ENCODE peak calls at places on chromosomes 12 and 14, in six cellular contexts. One of them, this sample, is unnamed.
A peak's percentile ranks its signal among the peaks of the same experiment; 100 is the strongest.

GRCh38 chr12:45216297-45216982 is 545 bp downstream of the ANO6 start:
- DNase-seq in neural crest cell: peak; percentile 58
- DNase-seq in ovary: peak; percentile 54
- DNase-seq in MM.1S: peak; percentile 51
- DNase-seq in RWPE1: peak; percentile 41
- DNase-seq in nephron progenitor cell: peak; percentile 72
- DNase-seq in this sample: peak; percentile 38

GRCh38 chr12:114508529-114509129 is 102.7 kb upstream of the TBX5 start:
- DNase-seq in neural crest cell: peak; percentile 75
- DNase-seq in ovary: peak; percentile 62
- DNase-seq in MM.1S: peak; percentile 24
- DNase-seq in RWPE1: peak; percentile 59
- DNase-seq in nephron progenitor cell: peak; percentile 78
- DNase-seq in this sample: peak; percentile 40

GRCh38 chr14:69693823-69694729 is 72.9 kb upstream of the SRSF5 start:
- DNase-seq in neural crest cell: no peak
- DNase-seq in ovary: peak; percentile 65
- DNase-seq in MM.1S: peak; percentile 42
- DNase-seq in RWPE1: no peak
- DNase-seq in nephron progenitor cell: no peak
- DNase-seq in this sample: no peak

GRCh38 chr12:83102499-83102898 is 415.8 kb downstream of the TMTC2 start:
- DNase-seq in neural crest cell: no peak
- DNase-seq in ovary: no peak
- DNase-seq in MM.1S: no peak
- DNase-seq in RWPE1: no peak
- DNase-seq in nephron progenitor cell: no peak
- DNase-seq in this sample: no peak

GRCh38 chr12:31057671-31058070 is 16.0 kb upstream of the DDX11 start:
- DNase-seq in neural crest cell: no peak
- DNase-seq in ovary: no peak
- DNase-seq in MM.1S: no peak
- DNase-seq in RWPE1: no peak
- DNase-seq in nephron progenitor cell: no peak
- DNase-seq in this sample: no peak

GRCh38 chr12:127537070-127537469 is 729.9 kb upstream of the TMEM132C start:
- DNase-seq in neural crest cell: no peak
- DNase-seq in ovary: no peak
- DNase-seq in MM.1S: no peak
- DNase-seq in RWPE1: no peak
- DNase-seq in nephron progenitor cell: no peak
- DNase-seq in this sample: no peak

GRCh38 chr12:65948320-65949008 is 124.2 kb downstream of the HMGA2 start:
- DNase-seq in neural crest cell: no peak
- DNase-seq in ovary: peak; percentile 62
- DNase-seq in MM.1S: no peak
- DNase-seq in RWPE1: peak; percentile 75
- DNase-seq in nephron progenitor cell: no peak
- DNase-seq in this sample: peak; percentile 67

GRCh38 chr14:64946310-64947045 is 3.9 kb upstream of the GPX2 start:
- DNase-seq in neural crest cell: no peak
- DNase-seq in ovary: no peak
- DNase-seq in MM.1S: no peak
- DNase-seq in RWPE1: no peak
- DNase-seq in nephron progenitor cell: no peak
- DNase-seq in this sample: no peak

GRCh38 chr12:15581006-15581405 is 208.2 kb downstream of the EPS8 start:
- DNase-seq in neural crest cell: no peak
- DNase-seq in ovary: no peak
- DNase-seq in MM.1S: no peak
- DNase-seq in RWPE1: no peak
- DNase-seq in nephron progenitor cell: no peak
- DNase-seq in this sample: no peak

GRCh38 chr14:34365309-34365915 is 96.6 kb downstream of the SPTSSA start:
- DNase-seq in neural crest cell: no peak
- DNase-seq in ovary: no peak
- DNase-seq in MM.1S: no peak
- DNase-seq in RWPE1: no peak
- DNase-seq in nephron progenitor cell: no peak
- DNase-seq in this sample: no peak

GRCh38 chr14:32331227-32331597 is 2.1 kb downstream of the AKAP6 start:
- DNase-seq in neural crest cell: no peak
- DNase-seq in ovary: no peak
- DNase-seq in MM.1S: no peak
- DNase-seq in RWPE1: no peak
- DNase-seq in nephron progenitor cell: no peak
- DNase-seq in this sample: no peak

GRCh38 chr12:47021298-47021697 is 58.1 kb upstream of the PCED1B start:
- DNase-seq in neural crest cell: peak; percentile 25
- DNase-seq in ovary: no peak
- DNase-seq in MM.1S: peak; percentile 67
- DNase-seq in RWPE1: peak; percentile 72
- DNase-seq in nephron progenitor cell: peak; percentile 20
- DNase-seq in this sample: no peak

GRCh38 chr12:524167-524951 is 64.6 kb downstream of the B4GALNT3 start:
- DNase-seq in neural crest cell: no peak
- DNase-seq in ovary: no peak
- DNase-seq in MM.1S: no peak
- DNase-seq in RWPE1: no peak
- DNase-seq in nephron progenitor cell: no peak
- DNase-seq in this sample: peak; percentile 56

GRCh38 chr14:70567791-70568190 is 32.7 kb downstream of the MED6 start:
- DNase-seq in neural crest cell: peak; percentile 3
- DNase-seq in ovary: no peak
- DNase-seq in MM.1S: peak; percentile 10
- DNase-seq in RWPE1: peak; percentile 11
- DNase-seq in nephron progenitor cell: peak; percentile 3
- DNase-seq in this sample: no peak

GRCh38 chr12:104741497-104742367 is 216.4 kb downstream of the SLC41A2 start:
- DNase-seq in neural crest cell: no peak
- DNase-seq in ovary: no peak
- DNase-seq in MM.1S: no peak
- DNase-seq in RWPE1: no peak
- DNase-seq in nephron progenitor cell: no peak
- DNase-seq in this sample: no peak

GRCh38 chr12:96078281-96078761 is 42.9 kb upstream of the LTA4H start:
- DNase-seq in neural crest cell: no peak
- DNase-seq in ovary: peak; percentile 54
- DNase-seq in MM.1S: no peak
- DNase-seq in RWPE1: no peak
- DNase-seq in nephron progenitor cell: no peak
- DNase-seq in this sample: no peak

GRCh38 chr12:48039151-48039550 is 34.9 kb upstream of the COL2A1 start:
- DNase-seq in neural crest cell: no peak
- DNase-seq in ovary: no peak
- DNase-seq in MM.1S: no peak
- DNase-seq in RWPE1: no peak
- DNase-seq in nephron progenitor cell: no peak
- DNase-seq in this sample: no peak

GRCh38 chr14:56487761-56488160 is 91.8 kb upstream of the TMEM260 start:
- DNase-seq in neural crest cell: no peak
- DNase-seq in ovary: no peak
- DNase-seq in MM.1S: no peak
- DNase-seq in RWPE1: peak; percentile 13
- DNase-seq in nephron progenitor cell: no peak
- DNase-seq in this sample: no peak

GRCh38 chr14:56488306-56488705 is 91.3 kb upstream of the TMEM260 start:
- DNase-seq in neural crest cell: no peak
- DNase-seq in ovary: no peak
- DNase-seq in MM.1S: no peak
- DNase-seq in RWPE1: no peak
- DNase-seq in nephron progenitor cell: no peak
- DNase-seq in this sample: no peak

GRCh38 chr14:56491299-56492285 is 88.0 kb upstream of the TMEM260 start:
- DNase-seq in neural crest cell: peak; percentile 65
- DNase-seq in ovary: peak; percentile 41
- DNase-seq in MM.1S: peak; percentile 59
- DNase-seq in RWPE1: peak; percentile 23
- DNase-seq in nephron progenitor cell: peak; percentile 73
- DNase-seq in this sample: no peak

GRCh38 chr14:56490379-56490778 is 89.2 kb upstream of the TMEM260 start:
- DNase-seq in neural crest cell: no peak
- DNase-seq in ovary: no peak
- DNase-seq in MM.1S: peak; percentile 31
- DNase-seq in RWPE1: peak; percentile 20
- DNase-seq in nephron progenitor cell: no peak
- DNase-seq in this sample: no peak

DNA sequence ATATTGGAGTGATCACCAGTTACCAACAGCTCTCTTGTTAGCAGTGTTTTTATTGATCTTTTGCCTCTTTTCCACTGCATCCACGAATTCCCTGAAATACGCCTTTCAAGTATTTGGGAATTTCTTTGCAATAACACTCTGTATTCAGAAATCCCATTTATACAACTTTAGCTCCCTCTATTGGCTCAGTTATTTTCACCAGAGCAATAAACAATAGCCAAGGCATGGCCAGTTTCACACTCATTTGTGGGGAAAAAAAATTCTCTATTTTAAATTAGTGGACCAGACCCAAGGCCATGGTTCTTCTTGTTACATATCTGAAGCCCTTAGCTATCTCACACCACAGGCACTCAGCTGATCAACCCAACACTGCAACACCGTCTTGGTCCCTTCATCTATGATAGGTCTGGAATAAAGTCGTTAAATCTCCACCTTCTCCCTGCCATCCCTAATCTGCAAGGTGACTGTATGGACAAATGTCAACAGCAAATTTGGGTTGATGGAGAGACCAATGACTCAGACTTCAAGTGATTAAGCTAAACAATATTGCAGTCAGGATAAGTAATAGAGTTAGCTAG is 92.4 kb upstream of the TMEM260 start:
- DNase-seq in neural crest cell: no peak
- DNase-seq in ovary: no peak
- DNase-seq in MM.1S: no peak
- DNase-seq in RWPE1: no peak
- DNase-seq in nephron progenitor cell: no peak
- DNase-seq in this sample: no peak
- TF ChIP-seq CTCF in neural crest cell: peak; percentile 62
- TF ChIP-seq CTCF in ovary: peak; percentile 15
- TF ChIP-seq CTCF in MM.1S: peak; percentile 15
- TF ChIP-seq CTCF in RWPE1: peak; percentile 49
- TF ChIP-seq CTCF in nephron progenitor cell: peak; percentile 34
- TF ChIP-seq CTCF in this sample: peak; percentile 51

DNA sequence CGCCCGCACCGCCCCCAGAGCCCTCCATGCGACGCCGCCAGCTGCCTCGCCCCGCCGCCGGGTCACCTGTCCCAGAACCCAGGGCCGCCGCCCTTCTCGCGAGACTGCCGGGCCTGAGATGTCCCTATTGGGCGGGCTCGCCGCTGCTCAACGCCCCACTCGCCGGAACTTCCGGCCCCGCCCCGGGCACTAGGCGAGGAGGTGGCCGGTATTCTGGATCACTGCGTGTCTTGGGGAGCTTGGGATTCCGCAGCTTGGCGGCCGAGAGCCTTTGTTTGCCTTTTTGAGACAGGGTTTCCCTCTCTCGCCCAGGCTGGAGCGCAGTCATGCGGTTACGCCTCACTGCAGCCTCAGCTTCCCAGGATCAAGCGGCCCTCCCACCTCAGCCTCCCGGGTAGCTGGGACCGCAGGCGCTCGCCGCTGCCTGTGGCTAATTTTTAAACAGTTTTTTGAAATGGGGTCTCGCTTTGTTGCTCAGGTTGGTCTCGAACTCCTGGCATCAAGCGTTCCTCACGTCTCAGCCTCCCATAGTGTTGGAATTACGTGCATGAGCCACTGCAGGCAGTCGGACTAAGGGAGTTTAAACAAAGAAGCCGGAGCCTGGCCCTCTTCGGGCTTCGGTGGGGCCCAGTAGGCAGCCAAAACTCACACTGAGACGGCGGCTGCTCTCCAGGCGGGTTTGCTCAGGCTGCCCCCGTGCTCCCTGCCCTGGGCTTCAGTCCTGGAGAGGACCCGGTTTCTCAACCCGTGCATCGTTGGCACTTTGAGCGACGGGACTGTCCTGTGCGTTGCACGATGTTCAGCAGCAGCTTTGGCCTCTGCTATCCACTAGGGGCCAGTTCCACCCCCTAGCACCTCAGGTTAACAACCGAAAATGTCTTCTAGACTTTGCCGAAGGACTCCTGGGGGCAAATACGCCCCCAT is at the start of gene SLC15A4:
- DNase-seq in neural crest cell: peak; percentile 90
- DNase-seq in ovary: peak; percentile 96
- DNase-seq in MM.1S: peak; percentile 87
- DNase-seq in RWPE1: peak; percentile 97
- DNase-seq in nephron progenitor cell: peak; percentile 97
- DNase-seq in this sample: peak; percentile 89
- TF ChIP-seq CTCF in neural crest cell: peak; percentile 32
- TF ChIP-seq CTCF in ovary: no peak
- TF ChIP-seq CTCF in MM.1S: no peak
- TF ChIP-seq CTCF in RWPE1: peak; percentile 20
- TF ChIP-seq CTCF in nephron progenitor cell: no peak
- TF ChIP-seq CTCF in this sample: no peak

DNA sequence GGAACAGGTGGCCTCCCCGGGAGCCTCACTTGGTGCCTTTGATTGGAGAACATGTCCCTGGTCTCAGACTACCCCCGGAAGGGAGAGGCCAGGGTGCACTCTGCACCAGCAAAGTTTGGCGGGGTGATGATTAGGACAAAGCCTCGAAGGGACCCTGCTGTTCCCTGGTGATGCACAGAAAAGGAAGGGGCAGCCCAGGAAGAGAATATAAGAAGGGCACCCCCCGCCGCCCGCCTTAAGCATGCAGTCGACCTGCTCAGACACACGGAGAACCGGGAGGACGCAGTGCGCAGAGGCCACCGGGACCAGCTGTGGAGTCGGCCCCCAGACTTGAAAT is 6.9 kb downstream of the SCARB1 start:
- DNase-seq in neural crest cell: no peak
- DNase-seq in ovary: no peak
- DNase-seq in MM.1S: no peak
- DNase-seq in RWPE1: no peak
- DNase-seq in nephron progenitor cell: no peak
- DNase-seq in this sample: no peak
- TF ChIP-seq CTCF in neural crest cell: no peak
- TF ChIP-seq CTCF in ovary: peak; percentile 2
- TF ChIP-seq CTCF in MM.1S: no peak
- TF ChIP-seq CTCF in RWPE1: no peak
- TF ChIP-seq CTCF in nephron progenitor cell: no peak
- TF ChIP-seq CTCF in this sample: no peak

DNA sequence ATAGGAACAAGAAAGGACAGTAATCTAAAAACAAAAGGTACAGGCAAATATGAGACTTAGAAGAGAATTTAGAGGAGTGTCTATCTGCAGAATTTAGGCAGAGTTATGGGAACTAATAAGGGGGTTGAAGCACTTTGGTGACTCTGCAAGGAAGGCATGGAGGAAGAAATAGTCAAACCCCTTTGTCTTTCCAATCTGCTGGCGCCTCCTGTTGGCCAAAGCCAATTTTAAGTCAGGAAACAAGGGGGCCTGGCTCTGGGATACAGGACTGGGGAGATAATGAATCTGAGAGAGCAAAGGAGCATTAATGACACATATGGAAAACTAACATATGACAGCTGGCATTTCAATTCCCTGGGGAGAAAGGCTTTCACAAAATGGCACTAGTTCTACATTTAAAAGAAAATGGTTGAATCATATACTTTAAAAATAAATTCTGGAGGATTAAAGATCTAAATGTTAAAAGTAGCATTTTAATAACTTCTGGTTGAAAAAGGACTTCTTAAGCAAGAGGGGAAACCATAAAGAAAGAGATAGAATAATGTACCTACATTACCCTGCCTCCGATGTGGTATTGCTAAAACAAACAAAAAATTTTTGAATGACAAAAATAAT is 48.5 kb upstream of the CSRP2 start:
- DNase-seq in neural crest cell: peak; percentile 34
- DNase-seq in ovary: no peak
- DNase-seq in MM.1S: peak; percentile 21
- DNase-seq in RWPE1: no peak
- DNase-seq in nephron progenitor cell: peak; percentile 46
- DNase-seq in this sample: no peak
- TF ChIP-seq CTCF in neural crest cell: peak; percentile 54
- TF ChIP-seq CTCF in ovary: no peak
- TF ChIP-seq CTCF in MM.1S: peak; percentile 53
- TF ChIP-seq CTCF in RWPE1: no peak
- TF ChIP-seq CTCF in nephron progenitor cell: peak; percentile 42
- TF ChIP-seq CTCF in this sample: no peak

This sample was measured in mesothelial cell of epicardium.